ENCODE peak calls at places on chromosomes 2 and 18, in seven cellular contexts. E is GM23338, R is GM23248, J is H1, A is PC-3, I is IMR-90, S is astrocyte. L is an unnamed sample. For H3K4me1, the result is how much of the 10 kb centered on the place peaks cover.

GRCh38 chr2:164538250-164538866 is 82.9 kb downstream of the GRB14 start:
- DNase-seq in E (peak), R (peak), J (no peak), A (peak), I (peak), S (no peak), L (peak)

GRCh38 chr18:23066504-23067039 is 68.7 kb upstream of the CABLES1 start:
- DNase-seq in E (no peak), R (no peak), J (no peak), A (no peak), I (no peak), S (no peak), L (no peak)

GRCh38 chr18:13649397-13650252 is 76.7 kb downstream of the FAM210A start:
- DNase-seq in E (no peak), R (no peak), J (no peak), A (no peak), I (no peak), S (no peak), L (no peak)

GRCh38 chr2:112710956-112711355 is 9.9 kb upstream of the NT5DC4 start:
- DNase-seq in E (no peak), R (no peak), J (peak), A (no peak), I (no peak), S (no peak), L (no peak)

GRCh38 chr2:156339110-156339847 is 6.8 kb upstream of the NR4A2 start:
- DNase-seq in E (no peak), R (no peak), J (no peak), A (no peak), I (no peak), S (no peak), L (no peak)

GRCh38 chr18:23134780-23135678 is at the start of gene CABLES1:
- DNase-seq in E (peak), R (peak), J (peak), A (peak), I (peak), S (peak), L (peak)

GRCh38 chr18:51135795-51136194 is 61.7 kb downstream of the MEX3C start:
- DNase-seq in E (peak), R (no peak), J (no peak), A (peak), I (no peak), S (no peak), L (no peak)

GRCh38 chr2:184543832-184544231 is 54.5 kb upstream of the ZNF804A start:
- DNase-seq in E (no peak), R (no peak), J (no peak), A (no peak), I (no peak), S (no peak), L (no peak)

GRCh38 chr2:71882949-71883472 is 264.7 kb downstream of the CYP26B1 start:
- DNase-seq in E (no peak), R (peak), J (no peak), A (peak), I (peak), S (peak), L (peak)

GRCh38 chr2:63903003-63903402 is 61.3 kb downstream of the UGP2 start:
- DNase-seq in E (no peak), R (peak), J (no peak), A (no peak), I (peak), S (peak), L (peak)

GRCh38 chr18:11980555-11981382 is 538 bp upstream of the IMPA2 start:
- DNase-seq in E (peak), R (peak), J (peak), A (peak), I (peak), S (peak), L (peak)

GRCh38 chr2:9382604-9383235 is 40.6 kb downstream of the ITGB1BP1 start:
- DNase-seq in E (no peak), R (peak), J (no peak), A (peak), I (peak), S (peak), L (peak)

GRCh38 chr2:157995117-157995516 is 106.6 kb upstream of the UPP2 start:
- DNase-seq in E (no peak), R (no peak), J (no peak), A (no peak), I (no peak), S (no peak), L (no peak)

GRCh38 chr2:20935168-20935567 is 108.7 kb downstream of the APOB start:
- DNase-seq in E (no peak), R (no peak), J (no peak), A (no peak), I (no peak), S (no peak), L (no peak)

GRCh38 chr2:136024616-136025015 is 39.2 kb upstream of the DARS1 start:
- DNase-seq in E (no peak), R (no peak), J (no peak), A (no peak), I (peak), S (peak), L (peak)

GRCh38 chr2:242060212-242060835 is 190.8 kb downstream of the RTP5 start:
- DNase-seq in E (no peak), R (peak), J (no peak), A (peak), I (peak), S (peak), L (peak)

DNA sequence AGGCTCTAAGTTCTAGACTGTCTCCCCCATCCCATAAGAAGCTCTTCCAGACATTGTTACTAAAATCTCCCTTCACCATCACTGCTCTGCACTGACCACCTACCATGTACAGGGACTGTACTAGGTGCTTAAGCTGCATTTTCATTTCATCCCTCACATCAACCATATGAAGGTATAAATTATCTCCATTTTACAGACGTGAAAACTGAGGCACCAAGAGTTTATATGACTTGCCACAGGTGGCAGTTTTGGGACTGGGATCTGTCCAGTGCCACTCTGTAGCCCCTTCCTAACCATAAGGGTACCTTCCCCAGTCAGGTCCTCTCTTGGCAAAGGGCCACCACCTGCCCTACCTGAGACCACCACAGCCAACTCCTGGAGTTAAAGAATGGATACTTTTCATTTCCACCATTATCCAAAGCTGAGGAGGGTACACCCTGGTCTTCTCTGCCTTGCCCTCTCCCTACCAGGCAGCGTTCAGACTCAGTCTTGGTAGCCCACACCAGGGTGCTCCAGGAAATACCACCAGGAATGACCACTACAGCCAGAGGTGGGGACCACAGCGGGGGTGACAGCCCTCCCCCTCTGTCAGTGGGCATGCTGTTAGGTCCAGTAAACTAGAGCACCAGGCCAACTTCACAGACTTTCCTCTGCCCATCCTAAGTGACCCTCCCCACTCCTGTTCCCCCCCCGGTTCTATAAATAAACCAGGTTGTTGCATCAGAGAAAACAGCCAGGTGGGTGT is 2.8 kb downstream of the RAB11FIP5 start:
- DNase-seq in E (no peak), R (no peak), J (no peak), A (no peak), I (no peak), S (no peak), L (no peak)
- H3K4me3 ChIP-seq in E (no peak), R (peak), J (no peak), A (peak), I (no peak), S (no peak), L (no peak)

GRCh38 chr2:39516347-39517101 is 79.4 kb upstream of the MAP4K3 start:
- DNase-seq in E (peak), R (peak), J (peak), A (no peak), I (peak), S (no peak), L (peak)
- H3K4me1 ChIP-seq in E (under half), R (under half), J (under half), A (under half), I (under half), S (under half), L (under half)

DNA sequence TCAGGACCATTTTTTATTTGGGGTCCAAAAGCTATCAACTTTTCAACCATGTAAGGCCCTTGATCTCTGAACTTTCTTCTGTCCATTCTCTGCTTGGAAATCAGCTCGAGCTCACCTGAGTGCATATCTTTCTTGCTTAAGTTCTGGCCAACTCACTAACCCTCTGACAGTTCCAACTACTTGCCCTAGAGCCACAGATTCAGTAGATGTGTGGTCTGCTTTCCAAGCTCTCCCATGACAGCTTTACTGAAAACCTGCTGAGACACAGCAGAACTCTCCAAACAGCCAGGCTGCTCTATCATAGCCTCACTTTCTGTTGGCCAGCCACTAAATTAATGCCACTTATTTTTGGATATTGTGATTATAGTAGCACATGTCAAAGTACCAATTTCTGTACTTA is 21.2 kb upstream of the IKZF2 start:
- DNase-seq in E (no peak), R (no peak), J (no peak), A (no peak), I (no peak), S (no peak), L (no peak)
- H2AFZ ChIP-seq in E (peak), R (no peak), J (no peak), A (peak), I (peak), S (no peak), L (no peak)

GRCh38 chr2:27730980-27731691 is 40.4 kb upstream of the MRPL33 start:
- DNase-seq in E (no peak), R (no peak), J (no peak), A (no peak), I (no peak), S (no peak), L (no peak)

GRCh38 chr2:27729198-27729597 is 42.3 kb upstream of the MRPL33 start:
- DNase-seq in E (no peak), R (no peak), J (no peak), A (no peak), I (no peak), S (no peak), L (no peak)

GRCh38 chr2:27730249-27730648 is 41.3 kb upstream of the MRPL33 start:
- DNase-seq in E (no peak), R (no peak), J (no peak), A (no peak), I (no peak), S (no peak), L (no peak)

GRCh38 chr2:27728081-27728858 is 43.2 kb upstream of the MRPL33 start:
- DNase-seq in E (no peak), R (no peak), J (no peak), A (no peak), I (no peak), S (no peak), L (no peak)

GRCh38 chr2:27729614-27730013 is 41.9 kb upstream of the MRPL33 start:
- DNase-seq in E (no peak), R (no peak), J (no peak), A (no peak), I (no peak), S (no peak), L (no peak)
- H3K4me3 ChIP-seq in E (no peak), R (no peak), J (no peak), A (no peak), I (no peak), S (no peak), L (no peak)